ENCODE peak calls at places on chromosomes 16 and 17, in ten cellular contexts. L is stomach; N is K562; M is spleen; V is IMR-90; A is prostate gland; X is lower leg skin; P is fibroblast of the aortic adventitia; S is naive thymus-derived CD4-positive, alpha-beta T cell; F is effector memory CD4-positive, alpha-beta T cell. E is an unnamed sample.

GRCh38 chr17:46878055-46878454 is 26.7 kb downstream of the WNT9B start:
- DNase-seq in L (no peak), N (no peak), M (peak; percentile 82), V (no peak), A (no peak), X (peak; percentile 89), P (no peak), S (no peak), F (no peak), E (no peak)

GRCh38 chr16:1884155-1884760 is 12.3 kb upstream of the MEIOB start:
- DNase-seq in L (no peak), N (peak; percentile 56), M (no peak), V (no peak), A (no peak), X (no peak), P (no peak), S (no peak), F (no peak), E (no peak)

GRCh38 chr17:75345514-75346167 is 56.4 kb upstream of the SLC25A19 start:
- DNase-seq in L (no peak), N (no peak), M (peak; percentile 83), V (no peak), A (no peak), X (no peak), P (no peak), S (no peak), F (no peak), E (peak; percentile 83)

GRCh38 chr16:70018254-70018653 is 67.1 kb downstream of the CLEC18A start:
- DNase-seq in L (no peak), N (peak; percentile 18), M (no peak), V (peak; percentile 2), A (peak; percentile 5), X (no peak), P (peak; percentile 4), S (no peak), F (peak; percentile 4), E (no peak)

GRCh38 chr17:49051269-49051668 is 54.1 kb downstream of the IGF2BP1 start:
- DNase-seq in L (no peak), N (no peak), M (no peak), V (no peak), A (no peak), X (no peak), P (no peak), S (no peak), F (no peak), E (no peak)

GRCh38 chr16:17346774-17347569 is 123.8 kb downstream of the XYLT1 start:
- DNase-seq in L (no peak), N (no peak), M (peak; percentile 69), V (no peak), A (peak; percentile 59), X (no peak), P (no peak), S (no peak), F (no peak), E (peak; percentile 62)

GRCh38 chr17:78034429-78035091 is 76.1 kb downstream of the TNRC6C start:
- DNase-seq in L (no peak), N (no peak), M (no peak), V (peak; percentile 67), A (no peak), X (no peak), P (peak; percentile 47), S (no peak), F (no peak), E (no peak)

GRCh38 chr17:42251115-42251514 is 25.1 kb downstream of the STAT5B start:
- DNase-seq in L (no peak), N (peak; percentile 45), M (no peak), V (no peak), A (no peak), X (no peak), P (peak; percentile 36), S (no peak), F (no peak), E (no peak)

GRCh38 chr16:397736-398332 is 835 bp downstream of the NME4 start:
- DNase-seq in L (peak; percentile 82), N (peak; percentile 65), M (peak; percentile 88), V (peak; percentile 61), A (peak; percentile 82), X (peak; percentile 94), P (peak; percentile 51), S (no peak), F (no peak), E (peak; percentile 68)

GRCh38 chr16:73231969-73232554 is 184.1 kb upstream of the ZFHX3 start:
- DNase-seq in L (no peak), N (no peak), M (no peak), V (no peak), A (no peak), X (peak; percentile 72), P (no peak), S (no peak), F (no peak), E (no peak)

GRCh38 chr16:15598648-15599190 is 44.2 kb downstream of the MARF1 start:
- DNase-seq in L (no peak), N (no peak), M (no peak), V (no peak), A (no peak), X (no peak), P (no peak), S (no peak), F (no peak), E (no peak)

GRCh38 chr17:49224198-49224996 is 6.2 kb downstream of the PHOSPHO1 start:
- DNase-seq in L (peak; percentile 46), N (no peak), M (peak; percentile 94), V (no peak), A (peak; percentile 10), X (peak; percentile 88), P (no peak), S (peak; percentile 33), F (peak; percentile 32), E (peak; percentile 69)

GRCh38 chr16:56222482-56222997 is 31.3 kb downstream of the GNAO1 start:
- DNase-seq in L (no peak), N (no peak), M (no peak), V (no peak), A (no peak), X (no peak), P (no peak), S (no peak), F (no peak), E (no peak)

GRCh38 chr16:56424791-56425438 is 430 bp downstream of the AMFR start:
- DNase-seq in L (no peak), N (peak; percentile 44), M (peak; percentile 92), V (no peak), A (peak; percentile 8), X (peak; percentile 89), P (peak; percentile 7), S (peak; percentile 35), F (peak; percentile 21), E (peak; percentile 55)

GRCh38 chr16:25854141-25854540 is 162.4 kb downstream of the HS3ST4 start:
- DNase-seq in L (no peak), N (no peak), M (no peak), V (no peak), A (no peak), X (no peak), P (no peak), S (no peak), F (no peak), E (no peak)

GRCh38 chr16:31676731-31677130 is 149.0 kb downstream of the AHSP start:
- DNase-seq in L (no peak), N (no peak), M (no peak), V (no peak), A (no peak), X (no peak), P (no peak), S (no peak), F (no peak), E (no peak)
- H3K4me3 ChIP-seq in L (no peak overlapping the region), N (no peak overlapping the region), M (no peak overlapping the region), V (no peak overlapping the region), A (no peak overlapping the region), X (no peak overlapping the region), P (no peak overlapping the region), S (no peak overlapping the region), F (no peak overlapping the region), E (no peak overlapping the region)

GRCh38 chr17:55202906-55203305 is 61.9 kb upstream of the HLF start:
- DNase-seq in L (no peak), N (no peak), M (no peak), V (no peak), A (no peak), X (no peak), P (no peak), S (no peak), F (no peak), E (no peak)

GRCh38 chr17:55200904-55201608 is 63.7 kb upstream of the HLF start:
- DNase-seq in L (no peak), N (no peak), M (no peak), V (no peak), A (no peak), X (no peak), P (no peak), S (no peak), F (no peak), E (no peak)

GRCh38 chr17:55198690-55199370 is 65.9 kb upstream of the HLF start:
- DNase-seq in L (no peak), N (no peak), M (no peak), V (no peak), A (no peak), X (no peak), P (no peak), S (no peak), F (no peak), E (no peak)

GRCh38 chr17:55201609-55201932 is 63.2 kb upstream of the HLF start:
- DNase-seq in L (no peak), N (no peak), M (no peak), V (no peak), A (no peak), X (no peak), P (no peak), S (no peak), F (no peak), E (no peak)
- H3K4me3 ChIP-seq in L (no peak overlapping the region), N (no peak overlapping the region), M (no peak overlapping the region), V (no peak overlapping the region), A (no peak overlapping the region), X (no peak overlapping the region), P (no peak overlapping the region), S (no peak overlapping the region), F (no peak overlapping the region), E (no peak overlapping the region)

GRCh38 chr16:54882556-54882955 is 48.1 kb upstream of the IRX5 start:
- DNase-seq in L (no peak), N (no peak), M (no peak), V (no peak), A (no peak), X (no peak), P (no peak), S (no peak), F (no peak), E (no peak)
- H3K4me3 ChIP-seq in L (no peak overlapping the region), N (no peak overlapping the region), M (no peak overlapping the region), V (no peak overlapping the region), A (no peak overlapping the region), X (no peak overlapping the region), P (no peak overlapping the region), S (no peak overlapping the region), F (no peak overlapping the region), E (no peak overlapping the region)

GRCh38 chr17:50943575-50943933 is 77.4 kb upstream of the TOB1 start:
- DNase-seq in L (peak; percentile 58), N (peak; percentile 17), M (no peak), V (no peak), A (no peak), X (peak; percentile 70), P (no peak), S (no peak), F (no peak), E (no peak)
- H3K4me3 ChIP-seq in L (peak overlapping the region; percentile 52), N (peak overlapping the region; percentile 44), M (no peak overlapping the region), V (no peak overlapping the region), A (peak overlapping the region; percentile 18), X (no peak overlapping the region), P (no peak overlapping the region), S (peak overlapping the region; percentile 73), F (peak overlapping the region; percentile 56), E (no peak overlapping the region)